ENCODE peak calls at places on chromosomes 5 and 9, in five cellular contexts. R is adrenal gland, P is A549, V is heart left ventricle, N is GM12891. S is an unnamed sample.

GRCh38 chr5:58932057-58932594 is 349.3 kb downstream of the RAB3C start:
- DNase-seq in R (no peak), P (peak; percentile 96), V (no peak), N (no peak), S (no peak)

GRCh38 chr9:20441704-20442423 is 180.4 kb downstream of the MLLT3 start:
- DNase-seq in R (no peak), P (no peak), V (no peak), N (no peak), S (no peak)

GRCh38 chr9:129567842-129568559 is 52.9 kb downstream of the C9orf50 start:
- DNase-seq in R (no peak), P (peak; percentile 92), V (peak; percentile 34), N (no peak), S (no peak)

GRCh38 chr5:96143450-96143849 is 181.8 kb upstream of the ELL2 start:
- DNase-seq in R (no peak), P (no peak), V (no peak), N (no peak), S (no peak)

GRCh38 chr5:14272548-14273205 is 129.5 kb downstream of the TRIO start:
- DNase-seq in R (no peak), P (no peak), V (no peak), N (no peak), S (no peak)

GRCh38 chr5:140342287-140342686 is 4.1 kb downstream of the HBEGF start:
- DNase-seq in R (peak; percentile 66), P (no peak), V (peak; percentile 45), N (no peak), S (no peak)

GRCh38 chr5:178453224-178453623 is 137.0 kb downstream of the COL23A1 start:
- DNase-seq in R (no peak), P (no peak), V (no peak), N (no peak), S (no peak)

GRCh38 chr5:110477923-110478322 is 248.5 kb downstream of the TMEM232 start:
- DNase-seq in R (no peak), P (no peak), V (no peak), N (no peak), S (no peak)

GRCh38 chr5:100903036-100903887 is at the start of gene ST8SIA4:
- DNase-seq in R (peak; percentile 84), P (peak; percentile 79), V (peak; percentile 91), N (peak; percentile 37), S (peak; percentile 83)

GRCh38 chr5:127111112-127111511 is 37.8 kb upstream of the C5orf63 start:
- DNase-seq in R (no peak), P (no peak), V (no peak), N (peak; percentile 6), S (no peak)

GRCh38 chr9:94700445-94700844 is 26.1 kb upstream of the AOPEP start:
- DNase-seq in R (no peak), P (no peak), V (no peak), N (no peak), S (no peak)

GRCh38 chr9:118318770-118319443 is 614.7 kb downstream of the TLR4 start:
- DNase-seq in R (peak; percentile 74), P (peak; percentile 83), V (peak; percentile 34), N (no peak), S (no peak)

GRCh38 chr9:123725389-123725788 is 204.5 kb downstream of the DENND1A start:
- DNase-seq in R (no peak), P (no peak), V (no peak), N (no peak), S (no peak)

GRCh38 chr5:110899566-110900412 is 161.0 kb downstream of the SLC25A46 start:
- DNase-seq in R (no peak), P (no peak), V (no peak), N (no peak), S (no peak)

GRCh38 chr5:23675456-23675855 is 168.0 kb downstream of the PRDM9 start:
- DNase-seq in R (no peak), P (no peak), V (no peak), N (no peak), S (no peak)

GRCh38 chr5:16713386-16713928 is 96.7 kb upstream of the RETREG1 start:
- DNase-seq in R (no peak), P (no peak), V (no peak), N (no peak), S (no peak)

GRCh38 chr9:100028201-100028784 is 70.5 kb downstream of the ERP44 start:
- DNase-seq in R (peak; percentile 92), P (peak; percentile 76), V (peak; percentile 65), N (peak; percentile 12), S (peak; percentile 0)

GRCh38 chr5:155368490-155368889 is 354.9 kb downstream of the KIF4B start:
- DNase-seq in R (no peak), P (no peak), V (no peak), N (no peak), S (no peak)

GRCh38 chr5:80238778-80239679 is 16.8 kb downstream of the SERINC5 start:
- DNase-seq in R (peak; percentile 93), P (no peak), V (peak; percentile 73), N (no peak), S (no peak)

GRCh38 chr5:134053840-134054338 is 49.1 kb upstream of the VDAC1 start:
- DNase-seq in R (no peak), P (no peak), V (no peak), N (no peak), S (no peak)

GRCh38 chr9:132908635-132909034 is 29.9 kb downstream of the SPACA9 start:
- DNase-seq in R (no peak), P (no peak), V (no peak), N (no peak), S (no peak)

GRCh38 chr9:33782395-33783152 is 12.8 kb upstream of the PRSS3 start:
- DNase-seq in R (no peak), P (peak; percentile 37), V (no peak), N (no peak), S (no peak)

GRCh38 chr5:181160144-181160754 is 12.9 kb downstream of the OR2V2 start:
- DNase-seq in R (peak; percentile 58), P (peak; percentile 84), V (peak; percentile 18), N (peak; percentile 68), S (peak; percentile 25)

GRCh38 chr5:9454012-9454481 is 91.8 kb downstream of the SEMA5A start:
- DNase-seq in R (no peak), P (no peak), V (no peak), N (no peak), S (no peak)

GRCh38 chr9:126523621-126524111 is 90.1 kb upstream of the LMX1B start:
- DNase-seq in R (no peak), P (no peak), V (no peak), N (no peak), S (no peak)

GRCh38 chr5:137619191-137619870 is 116.6 kb downstream of the KLHL3 start:
- DNase-seq in R (peak; percentile 96), P (no peak), V (peak; percentile 76), N (no peak), S (no peak)

GRCh38 chr5:55534436-55535198 is at the start of gene PLPP1:
- DNase-seq in R (peak; percentile 95), P (peak; percentile 88), V (peak; percentile 95), N (peak; percentile 80), S (peak; percentile 35)
- TF ChIP-seq POLR2A in R (peak; percentile 81), P (peak; percentile 70), V (peak; percentile 97), N (no peak), S (peak; percentile 77)

GRCh38 chr5:55601209-55601618 is 66.5 kb upstream of the PLPP1 start:
- DNase-seq in R (peak; percentile 86), P (peak; percentile 96), V (peak; percentile 88), N (no peak), S (peak; percentile 9)
- TF ChIP-seq POLR2A in R (peak; percentile 4), P (no peak), V (peak; percentile 45), N (no peak), S (peak; percentile 20)

GRCh38 chr5:138705007-138705406 is 48.2 kb upstream of the CTNNA1 start:
- DNase-seq in R (no peak), P (no peak), V (no peak), N (no peak), S (no peak)
- TF ChIP-seq POLR2A in R (no peak), P (no peak), V (no peak), N (no peak), S (no peak)

GRCh38 chr9:120862452-120862851 is 14.5 kb downstream of the PHF19 start:
- DNase-seq in R (no peak), P (no peak), V (no peak), N (no peak), S (no peak)
- TF ChIP-seq POLR2A in R (no peak), P (no peak), V (no peak), N (no peak), S (no peak)

GRCh38 chr9:115116620-115117284 is 1.2 kb downstream of the TNC start:
- DNase-seq in R (no peak), P (no peak), V (no peak), N (no peak), S (no peak)

GRCh38 chr9:115115117-115115880 is 2.7 kb downstream of the TNC start:
- DNase-seq in R (no peak), P (no peak), V (no peak), N (no peak), S (no peak)

GRCh38 chr9:115118471-115119156 is 657 bp upstream of the TNC start:
- DNase-seq in R (peak; percentile 61), P (peak; percentile 44), V (peak; percentile 18), N (no peak), S (no peak)

GRCh38 chr9:115115924-115116323 is 2.0 kb downstream of the TNC start:
- DNase-seq in R (no peak), P (no peak), V (no peak), N (no peak), S (no peak)

DNA sequence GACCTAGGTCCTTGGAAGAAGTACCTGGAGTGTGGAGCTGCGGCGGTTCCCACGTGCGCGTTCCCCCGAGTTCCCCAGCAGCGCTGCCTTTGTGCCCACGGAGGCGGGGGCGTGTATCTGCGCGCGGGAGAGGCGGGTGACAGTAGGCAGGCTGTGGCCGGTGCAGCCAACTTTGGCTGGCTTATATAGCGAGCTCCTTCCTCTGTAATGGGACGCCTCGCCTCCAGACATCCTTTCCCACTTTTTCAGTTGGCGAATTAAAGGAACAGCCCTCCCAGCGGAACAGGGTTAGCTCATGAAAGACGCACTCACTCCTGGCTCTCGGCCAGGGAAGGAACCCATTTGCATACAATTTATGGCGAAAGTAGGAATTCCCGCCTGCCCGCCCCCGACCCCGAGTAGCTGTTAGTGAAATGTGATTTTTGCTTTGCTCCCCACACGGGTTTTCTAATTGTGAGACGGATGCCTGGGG is at the start of gene TNC:
- DNase-seq in R (peak; percentile 66), P (peak; percentile 2), V (peak; percentile 62), N (no peak), S (no peak)
- TF ChIP-seq POLR2A in R (no peak), P (no peak), V (no peak), N (no peak), S (no peak)

GRCh38 chr9:6149315-6149714 is 66.3 kb upstream of the IL33 start:
- DNase-seq in R (no peak), P (no peak), V (peak; percentile 18), N (no peak), S (no peak)
- TF ChIP-seq POLR2A in R (no peak), P (no peak), V (no peak), N (no peak), S (no peak)

GRCh38 chr5:177022386-177023246 is at the start of gene ZNF346:
- DNase-seq in R (peak; percentile 96), P (peak; percentile 92), V (peak; percentile 91), N (peak; percentile 98), S (peak; percentile 46)
- TF ChIP-seq POLR2A in R (peak; percentile 73), P (peak; percentile 79), V (peak; percentile 62), N (peak; percentile 92), S (peak; percentile 61)